ENCODE peak calls at places on chromosome 16, in ten cellular contexts. V is transverse colon; N is upper lobe of right lung; H is Caco-2; I is adrenal gland; Q is CD8-positive, alpha-beta T cell; R is testis; P is pancreas; E is IMR-90; K is psoas muscle. S is an unnamed sample. For H3K4me1, the result is how much of the 10 kb centered on the place peaks cover.

GRCh38 chr16:66616169-66616568 is 11.7 kb downstream of the CMTM3 start:
- DNase-seq in N (no peak), H (no peak), K (no peak), V (no peak), I (no peak), R (no peak), Q (no peak), E (no peak), P (no peak), S (no peak)

GRCh38 chr16:26360867-26361266 is 669.1 kb downstream of the HS3ST4 start:
- DNase-seq in P (no peak), I (no peak), R (no peak), K (no peak), V (no peak), H (no peak), E (no peak), N (no peak), Q (no peak), S (no peak)

GRCh38 chr16:72897707-72898106 is 150.2 kb downstream of the ZFHX3 start:
- DNase-seq in I (no peak), V (no peak), Q (no peak), E (no peak), P (no peak), K (no peak), R (no peak), H (no peak), N (no peak), S (no peak)

GRCh38 chr16:31636433-31636832 is 108.7 kb downstream of the AHSP start:
- DNase-seq in R (no peak), K (no peak), N (no peak), E (no peak), V (no peak), P (no peak), H (no peak), I (no peak), Q (no peak), S (no peak)

GRCh38 chr16:11534262-11534661 is 52.5 kb downstream of the LITAF start:
- DNase-seq in R (no peak), N (no peak), E (no peak), K (no peak), P (no peak), Q (no peak), I (no peak), H (no peak), V (no peak), S (peak)

GRCh38 chr16:68100504-68100903 is 15.3 kb downstream of the NFATC3 start:
- DNase-seq in E (no peak), Q (no peak), I (no peak), P (no peak), N (no peak), K (no peak), V (no peak), H (no peak), R (no peak), S (no peak)

GRCh38 chr16:7182510-7183109 is 150.0 kb upstream of the RBFOX1 start:
- DNase-seq in N (no peak), E (no peak), Q (no peak), K (no peak), P (no peak), I (no peak), R (no peak), V (no peak), H (peak), S (no peak)

GRCh38 chr16:6195966-6196365 is 1098.4 kb upstream of the EEF2KMT start:
- DNase-seq in R (no peak), E (no peak), V (no peak), K (no peak), I (no peak), P (no peak), H (no peak), Q (no peak), N (no peak), S (no peak)

GRCh38 chr16:1613728-1614225 is 1.6 kb downstream of the CRAMP1 start:
- DNase-seq in I (peak), Q (no peak), V (peak), P (no peak), K (no peak), R (peak), N (no peak), E (no peak), H (peak), S (peak)

GRCh38 chr16:48536600-48537200 is 73.3 kb downstream of the N4BP1 start:
- DNase-seq in N (no peak), H (no peak), Q (no peak), E (no peak), R (no peak), I (peak), K (no peak), P (no peak), V (no peak), S (peak)

GRCh38 chr16:70508752-70509151 is 14.6 kb downstream of the COG4 start:
- DNase-seq in N (no peak), E (no peak), H (no peak), P (no peak), Q (no peak), I (no peak), K (no peak), V (no peak), R (no peak), S (peak)

GRCh38 chr16:37511-37910 is 15.9 kb downstream of the POLR3K start:
- DNase-seq in H (no peak), N (no peak), V (no peak), E (no peak), I (no peak), Q (no peak), K (no peak), P (no peak), R (no peak), S (no peak)

GRCh38 chr16:56470232-56470631 is 18.9 kb downstream of the OGFOD1 start:
- DNase-seq in K (no peak), H (no peak), P (no peak), I (no peak), E (no peak), V (no peak), R (no peak), Q (no peak), N (no peak), S (no peak)

GRCh38 chr16:71927383-71927782 is 32.1 kb downstream of the IST1 start:
- DNase-seq in K (peak), I (peak), E (peak), N (no peak), R (peak), Q (no peak), P (no peak), H (no peak), V (peak), S (peak)

GRCh38 chr16:27785307-27785678 is 235.3 kb downstream of the KATNIP start:
- DNase-seq in H (no peak), E (no peak), K (no peak), P (no peak), N (no peak), R (no peak), V (no peak), I (no peak), Q (no peak), S (no peak)

GRCh38 chr16:11583889-11584565 is 2.7 kb downstream of the LITAF start:
- DNase-seq in K (no peak), Q (no peak), P (peak), R (no peak), N (no peak), E (no peak), V (peak), I (no peak), H (no peak), S (no peak)

GRCh38 chr16:57720142-57720575 is 15.4 kb upstream of the KATNB1 start:
- DNase-seq in R (peak), N (no peak), H (peak), I (peak), V (peak), K (no peak), Q (peak), E (peak), P (peak), S (peak)

GRCh38 chr16:8845699-8846298 is 23.0 kb downstream of the CARHSP1 start:
- DNase-seq in K (no peak), P (no peak), Q (no peak), N (no peak), R (no peak), H (no peak), V (no peak), E (no peak), I (no peak), S (no peak)

GRCh38 chr16:787261-787966 is 767 bp downstream of the RPUSD1 start:
- DNase-seq in K (no peak), H (no peak), R (no peak), N (no peak), Q (no peak), E (no peak), P (no peak), I (no peak), V (peak), S (no peak)

GRCh38 chr16:4233431-4233830 is 8.4 kb downstream of the SRL start:
- DNase-seq in V (no peak), Q (no peak), N (no peak), H (no peak), E (peak), K (peak), R (no peak), P (no peak), I (no peak), S (no peak)

GRCh38 chr16:4266372-4266771 is 6.5 kb downstream of the TFAP4 start:
- DNase-seq in V (no peak), K (no peak), I (no peak), Q (no peak), R (peak), N (no peak), H (peak), E (no peak), P (no peak), S (no peak)

GRCh38 chr16:31714899-31715504 is 158.6 kb upstream of the ZNF267 start:
- DNase-seq in E (no peak), Q (no peak), I (no peak), V (no peak), K (no peak), H (no peak), R (no peak), N (no peak), P (no peak), S (no peak)

GRCh38 chr16:27181020-27181419 is 22.3 kb upstream of the KDM8 start:
- DNase-seq in P (no peak), H (no peak), R (no peak), K (no peak), Q (no peak), V (no peak), E (no peak), N (no peak), I (no peak), S (no peak)

GRCh38 chr16:82641336-82641984 is 14.7 kb downstream of the CDH13 start:
- DNase-seq in Q (no peak), H (peak), P (no peak), I (no peak), K (no peak), N (no peak), V (no peak), R (no peak), E (peak), S (no peak)

GRCh38 chr16:25481636-25482035 is 210.1 kb upstream of the HS3ST4 start:
- DNase-seq in I (no peak), R (no peak), Q (no peak), H (peak), K (no peak), P (no peak), N (no peak), V (no peak), E (no peak), S (no peak)

GRCh38 chr16:27628216-27628945 is 78.4 kb downstream of the KATNIP start:
- DNase-seq in K (no peak), N (no peak), R (peak), H (no peak), V (peak), E (no peak), P (no peak), I (no peak), Q (no peak), S (no peak)

GRCh38 chr16:47028767-47029377 is 55.4 kb upstream of the DNAJA2 start:
- DNase-seq in Q (no peak), H (no peak), V (no peak), E (no peak), N (no peak), I (no peak), P (no peak), K (no peak), R (no peak), S (no peak)

GRCh38 chr16:55039511-55039910 is 108.8 kb downstream of the IRX5 start:
- DNase-seq in E (no peak), K (no peak), V (no peak), I (no peak), Q (no peak), R (no peak), N (no peak), H (no peak), P (no peak), S (no peak)

GRCh38 chr16:88706965-88707871 is 915 bp downstream of the CTU2 start:
- DNase-seq in N (no peak), E (no peak), I (no peak), P (no peak), K (no peak), H (no peak), Q (no peak), V (no peak), R (no peak), S (no peak)
- H3K4me1 ChIP-seq in N (under half), E (under half), I (under half), P (under half), K (under half), H (under half), Q (under half), V (under half), R (under half), S (under half)

DNA sequence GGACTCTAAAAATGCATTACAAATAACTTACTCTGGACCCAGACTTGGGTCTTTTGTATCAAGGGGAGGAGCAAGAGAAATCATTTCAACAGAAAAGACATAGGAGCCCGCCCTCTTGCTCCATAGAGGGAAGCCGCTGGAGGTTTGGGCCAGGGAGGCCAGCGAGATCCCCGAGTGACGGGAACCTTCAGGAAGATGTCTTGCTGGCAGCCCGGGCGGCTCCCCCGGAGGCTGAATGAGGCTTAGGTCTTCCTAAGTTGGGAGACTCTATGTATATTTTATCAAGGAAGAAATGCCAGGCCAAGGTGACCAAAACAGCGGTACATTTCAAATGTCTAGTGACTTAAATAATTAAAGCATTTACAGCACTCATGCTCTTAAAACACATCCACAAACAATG is 167.6 kb downstream of the ZNF423 start:
- DNase-seq in Q (no peak), K (no peak), P (no peak), V (no peak), N (no peak), R (no peak), H (no peak), I (no peak), E (no peak), S (no peak)
- TF ChIP-seq CTCF in Q (no peak), K (no peak), P (no peak), V (no peak), N (no peak), R (no peak), H (no peak), I (no peak), E (no peak), S (no peak)

GRCh38 chr16:63187638-63188037 is 1151.4 kb upstream of the CDH8 start:
- DNase-seq in N (no peak), E (no peak), K (no peak), V (no peak), H (no peak), R (no peak), I (no peak), Q (no peak), P (no peak), S (no peak)
- H3K4me1 ChIP-seq in N (under half), E (under half), K (under half), V (under half), H (under half), R (under half), I (under half), Q (under half), P (under half), S (under half)

GRCh38 chr16:22222998-22223397 is 16.9 kb downstream of the EEF2K start:
- DNase-seq in V (no peak), E (no peak), Q (no peak), K (no peak), I (no peak), R (no peak), N (no peak), P (no peak), H (no peak), S (no peak)
- TF ChIP-seq CTCF in V (no peak), E (no peak), Q (no peak), K (no peak), I (no peak), R (no peak), N (no peak), P (no peak), H (no peak), S (no peak)

GRCh38 chr16:80997964-80998620 is 8.6 kb downstream of the CMC2 start:
- DNase-seq in K (no peak), Q (no peak), H (no peak), R (no peak), E (no peak), P (no peak), I (no peak), N (no peak), V (no peak), S (no peak)

GRCh38 chr16:81000873-81001272 is 5.8 kb downstream of the CMC2 start:
- DNase-seq in R (no peak), V (no peak), E (no peak), P (no peak), I (no peak), Q (no peak), H (no peak), K (no peak), N (no peak), S (no peak)

GRCh38 chr16:81003610-81004460 is 2.9 kb downstream of the CMC2 start:
- DNase-seq in N (no peak), H (no peak), E (peak), V (no peak), P (no peak), K (no peak), Q (no peak), R (no peak), I (peak), S (peak)

GRCh38 chr16:81003064-81003463 is 3.6 kb downstream of the CMC2 start:
- DNase-seq in V (no peak), N (no peak), Q (no peak), K (no peak), I (no peak), E (no peak), P (no peak), H (no peak), R (no peak), S (no peak)

GRCh38 chr16:81001330-81001729 is 5.4 kb downstream of the CMC2 start:
- DNase-seq in R (no peak), H (no peak), N (no peak), E (no peak), V (no peak), P (no peak), K (no peak), Q (no peak), I (no peak), S (no peak)
- H3K4me1 ChIP-seq in R (under half), H (under half), N (under half), E (under half), V (under half), P (under half), K (under half), Q (under half), I (under half), S (under half)

S was measured in cardiac muscle cell.